ENCODE peak calls at places on chromosomes 13 and 19, in ten cellular contexts. E is activated T-helper 2 cell treated with anti-CD3 and anti-CD28 coated beads, Interferon-gamma antibody, Interleukin-2, Interleukin-4, amounts not matched to agents 10 μg/mL and 5 μg/mL and 100 μg/mL, durations not matched to agents 14 hours and 24 hours and 36 hours; H is AG04450; P is NCI-H510A; K is amniotic stem cell; F is naive thymus-derived CD8-positive, alpha-beta T cell; I is psoas muscle; W is amygdala; T is upper lobe of right lung; D is left cardiac atrium. Y is an unnamed sample.

GRCh38 chr19:38583985-38584305 is 33.8 kb downstream of the MAP4K1 start:
- DNase-seq in E (no peak), H (no peak), P (no peak), K (no peak), F (no peak), I (no peak), W (no peak), T (no peak), D (no peak), Y (no peak)

GRCh38 chr13:48978942-48979601 is 3.4 kb downstream of the FNDC3A start:
- DNase-seq in E (no peak), H (no peak), P (no peak), K (no peak), F (no peak), I (no peak), W (no peak), T (no peak), D (no peak), Y (no peak)

GRCh38 chr13:94154362-94154761 is 325.1 kb downstream of the DCT start:
- DNase-seq in E (no peak), H (no peak), P (no peak), K (no peak), F (no peak), I (peak), W (no peak), T (no peak), D (no peak), Y (no peak)

GRCh38 chr13:104571161-104571889 is 1505.1 kb upstream of the SLC10A2 start:
- DNase-seq in E (no peak), H (peak), P (peak), K (peak), F (peak), I (peak), W (no peak), T (no peak), D (peak), Y (no peak)

GRCh38 chr19:369876-370275 is 25.3 kb upstream of the MIER2 start:
- DNase-seq in E (no peak), H (no peak), P (no peak), K (no peak), F (no peak), I (no peak), W (no peak), T (no peak), D (no peak), Y (no peak)

GRCh38 chr19:45231891-45232290 is 13.3 kb downstream of the EXOC3L2 start:
- DNase-seq in E (no peak), H (no peak), P (no peak), K (no peak), F (no peak), I (no peak), W (no peak), T (no peak), D (no peak), Y (no peak)

GRCh38 chr19:7970716-7971448 is 27.4 kb upstream of the TIMM44 start:
- DNase-seq in E (no peak), H (no peak), P (no peak), K (no peak), F (peak), I (no peak), W (no peak), T (no peak), D (no peak), Y (no peak)

GRCh38 chr19:7492142-7493055 is 3.6 kb upstream of the PEX11G start:
- DNase-seq in E (peak), H (no peak), P (no peak), K (no peak), F (no peak), I (no peak), W (no peak), T (no peak), D (no peak), Y (peak)

GRCh38 chr13:44158055-44158655 is 215.5 kb upstream of the SERP2 start:
- DNase-seq in E (no peak), H (no peak), P (no peak), K (no peak), F (no peak), I (peak), W (no peak), T (no peak), D (no peak), Y (no peak)

GRCh38 chr19:39301021-39301420 is 4.8 kb downstream of the IFNL1 start:
- DNase-seq in E (no peak), H (no peak), P (no peak), K (no peak), F (no peak), I (no peak), W (no peak), T (peak), D (no peak), Y (no peak)

GRCh38 chr13:112587359-112587766 is 590 bp downstream of the TUBGCP3 start:
- DNase-seq in E (peak), H (peak), P (peak), K (peak), F (peak), I (peak), W (no peak), T (peak), D (peak), Y (peak)

GRCh38 chr19:43820098-43820860 is 6.8 kb upstream of the ZNF283 start:
- DNase-seq in E (no peak), H (peak), P (no peak), K (no peak), F (no peak), I (peak), W (no peak), T (peak), D (peak), Y (no peak)

GRCh38 chr19:17775245-17775927 is 19.6 kb upstream of the B3GNT3 start:
- DNase-seq in E (no peak), H (no peak), P (no peak), K (no peak), F (peak), I (no peak), W (no peak), T (no peak), D (no peak), Y (no peak)

GRCh38 chr19:15280915-15281683 is 48.9 kb upstream of the EPHX3 start:
- DNase-seq in E (no peak), H (peak), P (peak), K (no peak), F (no peak), I (peak), W (peak), T (peak), D (peak), Y (no peak)

GRCh38 chr19:40348961-40349507 is 539 bp downstream of the PLD3 start:
- DNase-seq in E (no peak), H (no peak), P (peak), K (no peak), F (no peak), I (no peak), W (no peak), T (no peak), D (no peak), Y (no peak)

GRCh38 chr19:55254625-55254977 is 4.2 kb downstream of the PPP6R1 start:
- DNase-seq in E (no peak), H (no peak), P (no peak), K (no peak), F (no peak), I (no peak), W (no peak), T (no peak), D (no peak), Y (no peak)

GRCh38 chr19:41774515-41774980 is 19.2 kb downstream of the CEACAM6 start:
- DNase-seq in E (peak), H (no peak), P (peak), K (no peak), F (peak), I (no peak), W (no peak), T (no peak), D (no peak), Y (no peak)

GRCh38 chr13:59016250-59016649 is 1147.5 kb downstream of the DIAPH3 start:
- DNase-seq in E (no peak), H (no peak), P (no peak), K (no peak), F (no peak), I (no peak), W (no peak), T (no peak), D (no peak), Y (no peak)

GRCh38 chr13:47175172-47175806 is 278.4 kb upstream of the HTR2A start:
- DNase-seq in E (no peak), H (peak), P (no peak), K (no peak), F (no peak), I (no peak), W (no peak), T (no peak), D (no peak), Y (no peak)

GRCh38 chr13:112690242-112690943 is 555 bp downstream of the ATP11A start:
- DNase-seq in E (peak), H (no peak), P (no peak), K (no peak), F (peak), I (peak), W (no peak), T (peak), D (peak), Y (no peak)

GRCh38 chr13:75263741-75264407 is 218.1 kb downstream of the TBC1D4 start:
- DNase-seq in E (no peak), H (no peak), P (no peak), K (no peak), F (no peak), I (no peak), W (no peak), T (no peak), D (no peak), Y (no peak)

GRCh38 chr19:18399008-18399407 is 1.6 kb upstream of the LRRC25 start:
- DNase-seq in E (no peak), H (no peak), P (no peak), K (no peak), F (no peak), I (no peak), W (no peak), T (no peak), D (peak), Y (no peak)

GRCh38 chr19:48633148-48634035 is 3.8 kb downstream of the DBP start:
- DNase-seq in E (no peak), H (no peak), P (no peak), K (no peak), F (no peak), I (no peak), W (no peak), T (no peak), D (peak), Y (no peak)

GRCh38 chr13:80037505-80037888 is 303.4 kb downstream of the SPRY2 start:
- DNase-seq in E (no peak), H (peak), P (no peak), K (peak), F (no peak), I (no peak), W (no peak), T (no peak), D (no peak), Y (peak)